ENCODE peak calls at places on chromosomes 7 and 10, in eight cellular contexts. V, T, Z, J, L, B, I and R are unnamed samples.

GRCh38 chr10:131570716-131571307 is 259.3 kb upstream of the TCERG1L start:
- DNase-seq in V (no peak), T (no peak), Z (peak), J (no peak), L (no peak), B (no peak), I (no peak), R (no peak)

GRCh38 chr10:30980951-30981616 is 50.6 kb downstream of the ZNF438 start:
- DNase-seq in V (peak), T (no peak), Z (peak), J (peak), L (peak), B (no peak), I (no peak), R (peak)

GRCh38 chr7:5443678-5444077 is 20.0 kb upstream of the TNRC18 start:
- DNase-seq in V (no peak), T (no peak), Z (no peak), J (no peak), L (no peak), B (no peak), I (no peak), R (no peak)

GRCh38 chr10:62818426-62819011 is 2.4 kb upstream of the EGR2 start:
- DNase-seq in V (no peak), T (no peak), Z (peak), J (peak), L (no peak), B (peak), I (peak), R (no peak)

GRCh38 chr10:17214486-17214885 is 13.0 kb upstream of the TRDMT1 start:
- DNase-seq in V (no peak), T (no peak), Z (no peak), J (no peak), L (no peak), B (peak), I (no peak), R (no peak)

GRCh38 chr10:75633568-75633967 is 202.1 kb downstream of the LRMDA start:
- DNase-seq in V (no peak), T (no peak), Z (no peak), J (no peak), L (no peak), B (no peak), I (no peak), R (no peak)

GRCh38 chr10:68684413-68684812 is 36.6 kb upstream of the CCAR1 start:
- DNase-seq in V (no peak), T (no peak), Z (no peak), J (no peak), L (no peak), B (no peak), I (no peak), R (no peak)

GRCh38 chr10:43304687-43305333 is 37.9 kb upstream of the RASGEF1A start:
- DNase-seq in V (peak), T (peak), Z (peak), J (peak), L (no peak), B (peak), I (peak), R (no peak)

GRCh38 chr10:125823663-125824251 is 411 bp downstream of the BCCIP start:
- DNase-seq in V (peak), T (no peak), Z (peak), J (peak), L (no peak), B (peak), I (no peak), R (no peak)

GRCh38 chr10:55410415-55410885 is 609.4 kb upstream of the PCDH15 start:
- DNase-seq in V (peak), T (no peak), Z (peak), J (peak), L (no peak), B (no peak), I (no peak), R (no peak)

GRCh38 chr7:44046321-44047061 is 2.0 kb downstream of the DBNL start:
- DNase-seq in V (no peak), T (no peak), Z (no peak), J (no peak), L (no peak), B (no peak), I (no peak), R (no peak)

GRCh38 chr7:85095357-85095756 is 91.5 kb downstream of the SEMA3D start:
- DNase-seq in V (no peak), T (no peak), Z (no peak), J (peak), L (no peak), B (no peak), I (no peak), R (no peak)